ENCODE peak calls at places on chromosomes 12 and 14, in six cellular contexts. R, G, K, Z, H and F are unnamed samples.

GRCh38 chr12:45518516-45519235 is 210.8 kb upstream of the ARID2 start:
- DNase-seq in R (no peak), G (no peak), K (peak; percentile 56), Z (no peak), H (no peak), F (no peak)

GRCh38 chr12:116039081-116039480 is 238.4 kb downstream of the MED13L start:
- DNase-seq in R (no peak), G (peak; percentile 26), K (no peak), Z (no peak), H (no peak), F (no peak)

GRCh38 chr12:49789992-49790391 is 38.2 kb downstream of the NCKAP5L start:
- DNase-seq in R (no peak), G (no peak), K (no peak), Z (no peak), H (no peak), F (no peak)

GRCh38 chr14:92510972-92511371 is 2.6 kb upstream of the RIN3 start:
- DNase-seq in R (no peak), G (no peak), K (no peak), Z (no peak), H (no peak), F (no peak)

GRCh38 chr12:7292300-7292699 is 11.6 kb upstream of the ACSM4 start:
- DNase-seq in R (no peak), G (no peak), K (no peak), Z (no peak), H (no peak), F (no peak)

GRCh38 chr12:26434299-26434915 is 239.0 kb downstream of the SSPN start:
- DNase-seq in R (no peak), G (peak; percentile 73), K (peak; percentile 91), Z (no peak), H (peak; percentile 10), F (peak; percentile 27)

GRCh38 chr14:89773644-89774316 is 180.8 kb downstream of the EFCAB11 start:
- DNase-seq in R (no peak), G (no peak), K (peak; percentile 78), Z (peak; percentile 46), H (peak; percentile 53), F (no peak)

GRCh38 chr12:79687711-79688270 is 3.0 kb downstream of the PAWR start:
- DNase-seq in R (no peak), G (peak; percentile 39), K (no peak), Z (no peak), H (no peak), F (no peak)

GRCh38 chr14:95518045-95518751 is 1.7 kb upstream of the SYNE3 start:
- DNase-seq in R (no peak), G (peak; percentile 90), K (peak; percentile 49), Z (no peak), H (no peak), F (no peak)

GRCh38 chr14:99418217-99418616 is 62.4 kb downstream of the SETD3 start:
- DNase-seq in R (no peak), G (no peak), K (no peak), Z (no peak), H (no peak), F (no peak)

GRCh38 chr12:18861287-18861858 is 123.5 kb downstream of the CAPZA3 start:
- DNase-seq in R (no peak), G (peak; percentile 56), K (peak; percentile 68), Z (no peak), H (no peak), F (no peak)

GRCh38 chr14:57692671-57693070 is 173.2 kb downstream of the SLC35F4 start:
- DNase-seq in R (no peak), G (peak; percentile 82), K (peak; percentile 47), Z (no peak), H (no peak), F (no peak)

GRCh38 chr12:39329015-39329414 is 113.9 kb downstream of the KIF21A start:
- DNase-seq in R (no peak), G (peak; percentile 30), K (no peak), Z (no peak), H (no peak), F (no peak)

GRCh38 chr12:117494833-117495714 is 133.6 kb upstream of the NOS1 start:
- DNase-seq in R (no peak), G (no peak), K (no peak), Z (no peak), H (peak; percentile 9), F (no peak)

GRCh38 chr12:31781894-31782540 is 53.2 kb upstream of the AMN1 start:
- DNase-seq in R (no peak), G (no peak), K (no peak), Z (no peak), H (no peak), F (no peak)

GRCh38 chr12:98295681-98296080 is 219.7 kb upstream of the TMPO start:
- DNase-seq in R (no peak), G (no peak), K (no peak), Z (no peak), H (no peak), F (no peak)

GRCh38 chr12:121799842-121800693 is 3.7 kb upstream of the SETD1B start:
- DNase-seq in R (peak; percentile 93), G (peak; percentile 85), K (peak; percentile 94), Z (peak; percentile 94), H (peak; percentile 94), F (no peak)

GRCh38 chr12:58364389-58365086 is 423.2 kb downstream of the ATP23 start:
- DNase-seq in R (no peak), G (peak; percentile 99), K (no peak), Z (no peak), H (no peak), F (peak; percentile 99)

GRCh38 chr12:128109236-128109635 is 157.7 kb upstream of the TMEM132C start:
- DNase-seq in R (no peak), G (no peak), K (no peak), Z (no peak), H (no peak), F (no peak)
- TF ChIP-seq CTCF in R (no peak), G (no peak), K (no peak), Z (no peak), H (no peak), F (no peak)

GRCh38 chr12:75480469-75480949 is at the start of gene GLIPR1:
- DNase-seq in R (peak; percentile 48), G (peak; percentile 98), K (peak; percentile 95), Z (peak; percentile 55), H (peak; percentile 68), F (peak; percentile 96)
- H3K4me3 ChIP-seq in R (peak within 1 kb of the TSS; percentile 68), G (peak within 1 kb of the TSS; percentile 80), K (peak within 1 kb of the TSS; percentile 75), Z (peak within 1 kb of the TSS; percentile 60), H (peak within 1 kb of the TSS; percentile 12), F (peak within 1 kb of the TSS; percentile 45)

DNA sequence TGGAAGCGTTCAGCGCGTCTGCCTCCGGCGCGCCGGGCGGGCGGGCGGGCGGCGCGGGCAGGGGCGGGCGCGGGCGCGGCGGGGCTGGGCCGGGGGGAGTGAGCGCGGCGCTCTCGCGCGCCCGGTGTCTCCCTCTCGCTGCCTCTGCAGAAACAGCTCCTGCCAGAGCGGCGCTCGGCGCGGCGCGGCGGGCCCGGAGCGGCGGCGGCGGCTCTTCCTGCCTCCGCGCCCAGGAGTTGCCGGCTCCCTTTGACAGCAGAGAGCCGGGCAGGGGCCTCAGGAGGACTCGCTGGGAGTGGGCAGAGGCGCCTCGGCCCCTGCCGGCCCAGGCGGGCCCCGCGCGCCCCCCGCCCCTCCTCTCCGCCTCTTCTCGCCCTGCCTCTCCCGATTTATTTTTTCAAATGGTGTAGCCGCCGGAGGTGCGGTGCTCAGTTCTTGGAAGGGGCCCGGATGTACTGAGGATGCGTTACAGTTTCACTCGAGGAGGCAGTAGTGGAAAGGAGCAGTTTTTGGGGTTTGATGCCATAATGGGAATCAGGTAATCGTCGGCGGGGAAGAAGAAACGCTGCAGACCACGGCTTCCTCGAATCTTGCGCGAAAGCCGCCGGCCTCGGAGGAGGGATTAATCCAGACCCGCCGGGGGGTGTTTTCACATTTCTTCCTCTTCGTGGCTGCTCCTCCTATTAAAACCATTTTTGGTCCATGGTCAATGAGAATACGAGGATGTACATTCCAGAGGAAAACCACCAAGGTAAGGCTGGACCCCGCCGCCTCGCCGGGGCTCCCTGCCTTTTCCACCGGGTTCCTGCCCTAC is at the start of gene CACNA1C:
- DNase-seq in R (peak; percentile 77), G (peak; percentile 62), K (peak; percentile 58), Z (peak; percentile 66), H (peak; percentile 46), F (no peak)
- TF ChIP-seq CTCF in R (peak; percentile 37), G (peak; percentile 55), K (no peak), Z (peak; percentile 65), H (no peak), F (no peak)

DNA sequence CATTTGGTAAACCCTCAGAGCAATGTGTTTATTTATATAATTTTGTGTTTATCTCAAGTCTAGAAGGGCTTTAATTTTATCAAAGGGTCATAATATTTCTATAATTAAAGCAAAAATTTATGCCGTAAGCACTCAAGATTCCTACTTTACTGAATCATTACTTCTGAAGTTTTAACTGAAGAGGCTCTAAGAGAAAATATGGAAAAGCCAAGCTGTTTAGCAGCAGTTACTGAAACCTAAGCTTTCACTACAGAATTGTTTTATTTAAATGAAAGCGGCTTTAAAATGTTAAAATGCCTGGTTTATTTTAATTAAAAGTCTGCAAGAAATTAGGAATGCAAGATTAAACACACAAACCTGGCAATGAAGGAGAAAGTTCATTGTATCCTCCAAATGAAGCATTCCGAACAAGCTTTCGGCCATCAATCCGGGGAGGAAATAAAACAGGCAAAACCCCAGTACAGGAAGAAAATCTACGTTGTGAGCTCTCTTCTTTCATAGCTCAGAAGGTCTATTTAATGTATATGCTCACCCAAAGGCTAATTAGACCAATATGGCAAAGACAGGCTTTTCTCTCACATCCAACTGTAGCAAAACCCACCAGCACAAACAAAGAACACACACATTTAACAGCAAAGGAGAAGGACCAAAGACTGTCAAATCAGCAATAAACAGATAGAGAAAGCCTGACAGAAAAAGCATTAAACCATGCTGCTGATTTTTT is 74.1 kb upstream of the BBS10 start:
- DNase-seq in R (no peak), G (no peak), K (no peak), Z (no peak), H (no peak), F (no peak)
- H3K4me3 ChIP-seq in R (no peak overlapping the region), G (no peak overlapping the region), K (no peak overlapping the region), Z (no peak overlapping the region), H (no peak overlapping the region), F (peak overlapping the region; percentile 37)

GRCh38 chr12:108519558-108519957 is 4.5 kb downstream of the FICD start:
- DNase-seq in R (no peak), G (no peak), K (peak; percentile 48), Z (no peak), H (no peak), F (no peak)
- TF ChIP-seq CTCF in R (no peak), G (no peak), K (peak; percentile 27), Z (no peak), H (no peak), F (no peak)

GRCh38 chr12:107567871-107568619 is 117.6 kb upstream of the PWP1 start:
- DNase-seq in R (no peak), G (no peak), K (no peak), Z (no peak), H (no peak), F (no peak)
- H3K4me3 ChIP-seq in R (no peak overlapping the region), G (no peak overlapping the region), K (no peak overlapping the region), Z (no peak overlapping the region), H (no peak overlapping the region), F (no peak overlapping the region)